ENCODE peak calls at places on chromosome 19, in eight cellular contexts. One of them, this sample, is unnamed.
A peak's percentile ranks its signal among the peaks of the same experiment; 100 is the strongest.

GRCh38 chr19:32130241-32130753 is 215.1 kb upstream of the ZNF507 start:
- DNase-seq in CD8-positive, alpha-beta T cell: no peak
- DNase-seq in GM23248: no peak
- DNase-seq in effector memory CD4-positive, alpha-beta T cell: no peak
- DNase-seq in CD4-positive, alpha-beta memory T cell: no peak
- DNase-seq in CD8-positive, alpha-beta memory T cell: no peak
- DNase-seq in gastrocnemius medialis: no peak
- DNase-seq in fibroblast of lung: no peak
- DNase-seq in this sample: no peak

GRCh38 chr19:46546194-46546896 is 50.7 kb upstream of the PNMA8B start:
- DNase-seq in CD8-positive, alpha-beta T cell: no peak
- DNase-seq in GM23248: peak; percentile 55
- DNase-seq in effector memory CD4-positive, alpha-beta T cell: no peak
- DNase-seq in CD4-positive, alpha-beta memory T cell: no peak
- DNase-seq in CD8-positive, alpha-beta memory T cell: no peak
- DNase-seq in gastrocnemius medialis: peak; percentile 22
- DNase-seq in fibroblast of lung: peak; percentile 49
- DNase-seq in this sample: peak; percentile 13

GRCh38 chr19:51258165-51258564 is 7.3 kb downstream of the SIGLECL1 start:
- DNase-seq in CD8-positive, alpha-beta T cell: no peak
- DNase-seq in GM23248: no peak
- DNase-seq in effector memory CD4-positive, alpha-beta T cell: no peak
- DNase-seq in CD4-positive, alpha-beta memory T cell: no peak
- DNase-seq in CD8-positive, alpha-beta memory T cell: no peak
- DNase-seq in gastrocnemius medialis: no peak
- DNase-seq in fibroblast of lung: no peak
- DNase-seq in this sample: no peak

GRCh38 chr19:12230751-12231733 is 63.6 kb downstream of the ZNF44 start:
- DNase-seq in CD8-positive, alpha-beta T cell: no peak
- DNase-seq in GM23248: peak; percentile 2
- DNase-seq in effector memory CD4-positive, alpha-beta T cell: no peak
- DNase-seq in CD4-positive, alpha-beta memory T cell: no peak
- DNase-seq in CD8-positive, alpha-beta memory T cell: no peak
- DNase-seq in gastrocnemius medialis: no peak
- DNase-seq in fibroblast of lung: no peak
- DNase-seq in this sample: no peak

GRCh38 chr19:1082165-1082927 is 12.8 kb downstream of the POLR2E start:
- DNase-seq in CD8-positive, alpha-beta T cell: peak; percentile 94
- DNase-seq in GM23248: peak; percentile 40
- DNase-seq in effector memory CD4-positive, alpha-beta T cell: peak; percentile 78
- DNase-seq in CD4-positive, alpha-beta memory T cell: peak; percentile 84
- DNase-seq in CD8-positive, alpha-beta memory T cell: peak; percentile 85
- DNase-seq in gastrocnemius medialis: no peak
- DNase-seq in fibroblast of lung: peak; percentile 18
- DNase-seq in this sample: no peak

GRCh38 chr19:42252365-42253244 is 2.3 kb downstream of the ERF start:
- DNase-seq in CD8-positive, alpha-beta T cell: no peak
- DNase-seq in GM23248: peak; percentile 87
- DNase-seq in effector memory CD4-positive, alpha-beta T cell: no peak
- DNase-seq in CD4-positive, alpha-beta memory T cell: no peak
- DNase-seq in CD8-positive, alpha-beta memory T cell: no peak
- DNase-seq in gastrocnemius medialis: peak; percentile 33
- DNase-seq in fibroblast of lung: peak; percentile 65
- DNase-seq in this sample: peak; percentile 63

GRCh38 chr19:17424743-17425365 is 5.0 kb downstream of the MVB12A start:
- DNase-seq in CD8-positive, alpha-beta T cell: peak; percentile 35
- DNase-seq in GM23248: peak; percentile 24
- DNase-seq in effector memory CD4-positive, alpha-beta T cell: no peak
- DNase-seq in CD4-positive, alpha-beta memory T cell: no peak
- DNase-seq in CD8-positive, alpha-beta memory T cell: peak; percentile 20
- DNase-seq in gastrocnemius medialis: no peak
- DNase-seq in fibroblast of lung: peak; percentile 36
- DNase-seq in this sample: no peak

GRCh38 chr19:29263305-29264080 is 50.5 kb upstream of the UQCRFS1 start:
- DNase-seq in CD8-positive, alpha-beta T cell: no peak
- DNase-seq in GM23248: peak; percentile 55
- DNase-seq in effector memory CD4-positive, alpha-beta T cell: no peak
- DNase-seq in CD4-positive, alpha-beta memory T cell: peak; percentile 38
- DNase-seq in CD8-positive, alpha-beta memory T cell: peak; percentile 16
- DNase-seq in gastrocnemius medialis: peak; percentile 44
- DNase-seq in fibroblast of lung: no peak
- DNase-seq in this sample: peak; percentile 27

GRCh38 chr19:10907925-10908324 is 20.5 kb downstream of the YIPF2 start:
- DNase-seq in CD8-positive, alpha-beta T cell: no peak
- DNase-seq in GM23248: no peak
- DNase-seq in effector memory CD4-positive, alpha-beta T cell: no peak
- DNase-seq in CD4-positive, alpha-beta memory T cell: no peak
- DNase-seq in CD8-positive, alpha-beta memory T cell: no peak
- DNase-seq in gastrocnemius medialis: no peak
- DNase-seq in fibroblast of lung: no peak
- DNase-seq in this sample: no peak

GRCh38 chr19:29620931-29621351 is 14.9 kb downstream of the POP4 start:
- DNase-seq in CD8-positive, alpha-beta T cell: peak; percentile 48
- DNase-seq in GM23248: no peak
- DNase-seq in effector memory CD4-positive, alpha-beta T cell: no peak
- DNase-seq in CD4-positive, alpha-beta memory T cell: no peak
- DNase-seq in CD8-positive, alpha-beta memory T cell: no peak
- DNase-seq in gastrocnemius medialis: no peak
- DNase-seq in fibroblast of lung: no peak
- DNase-seq in this sample: no peak

GRCh38 chr19:1827566-1828278 is 15.6 kb upstream of the ATP8B3 start:
- DNase-seq in CD8-positive, alpha-beta T cell: no peak
- DNase-seq in GM23248: no peak
- DNase-seq in effector memory CD4-positive, alpha-beta T cell: no peak
- DNase-seq in CD4-positive, alpha-beta memory T cell: no peak
- DNase-seq in CD8-positive, alpha-beta memory T cell: no peak
- DNase-seq in gastrocnemius medialis: no peak
- DNase-seq in fibroblast of lung: no peak
- DNase-seq in this sample: no peak

GRCh38 chr19:18421371-18421959 is 2.3 kb downstream of the SSBP4 start:
- DNase-seq in CD8-positive, alpha-beta T cell: no peak
- DNase-seq in GM23248: no peak
- DNase-seq in effector memory CD4-positive, alpha-beta T cell: no peak
- DNase-seq in CD4-positive, alpha-beta memory T cell: no peak
- DNase-seq in CD8-positive, alpha-beta memory T cell: no peak
- DNase-seq in gastrocnemius medialis: no peak
- DNase-seq in fibroblast of lung: no peak
- DNase-seq in this sample: no peak

GRCh38 chr19:14375582-14376291 is 5.5 kb upstream of the ADGRE5 start:
- DNase-seq in CD8-positive, alpha-beta T cell: no peak
- DNase-seq in GM23248: peak; percentile 33
- DNase-seq in effector memory CD4-positive, alpha-beta T cell: no peak
- DNase-seq in CD4-positive, alpha-beta memory T cell: no peak
- DNase-seq in CD8-positive, alpha-beta memory T cell: no peak
- DNase-seq in gastrocnemius medialis: peak; percentile 85
- DNase-seq in fibroblast of lung: no peak
- DNase-seq in this sample: no peak

GRCh38 chr19:15379996-15380647 is 535 bp upstream of the AKAP8 start:
- DNase-seq in CD8-positive, alpha-beta T cell: no peak
- DNase-seq in GM23248: peak; percentile 63
- DNase-seq in effector memory CD4-positive, alpha-beta T cell: no peak
- DNase-seq in CD4-positive, alpha-beta memory T cell: no peak
- DNase-seq in CD8-positive, alpha-beta memory T cell: no peak
- DNase-seq in gastrocnemius medialis: peak; percentile 38
- DNase-seq in fibroblast of lung: peak; percentile 46
- DNase-seq in this sample: no peak

GRCh38 chr19:41535029-41535622 is 40.8 kb upstream of the CEACAM21 start:
- DNase-seq in CD8-positive, alpha-beta T cell: no peak
- DNase-seq in GM23248: no peak
- DNase-seq in effector memory CD4-positive, alpha-beta T cell: no peak
- DNase-seq in CD4-positive, alpha-beta memory T cell: no peak
- DNase-seq in CD8-positive, alpha-beta memory T cell: no peak
- DNase-seq in gastrocnemius medialis: no peak
- DNase-seq in fibroblast of lung: no peak
- DNase-seq in this sample: no peak

GRCh38 chr19:52660981-52661380 is 22.8 kb upstream of the ZNF83 start:
- DNase-seq in CD8-positive, alpha-beta T cell: no peak
- DNase-seq in GM23248: no peak
- DNase-seq in effector memory CD4-positive, alpha-beta T cell: no peak
- DNase-seq in CD4-positive, alpha-beta memory T cell: no peak
- DNase-seq in CD8-positive, alpha-beta memory T cell: no peak
- DNase-seq in gastrocnemius medialis: no peak
- DNase-seq in fibroblast of lung: peak; percentile 66
- DNase-seq in this sample: no peak

GRCh38 chr19:5360003-5360820 is 19.6 kb upstream of the PTPRS start:
- DNase-seq in CD8-positive, alpha-beta T cell: no peak
- DNase-seq in GM23248: peak; percentile 52
- DNase-seq in effector memory CD4-positive, alpha-beta T cell: no peak
- DNase-seq in CD4-positive, alpha-beta memory T cell: no peak
- DNase-seq in CD8-positive, alpha-beta memory T cell: no peak
- DNase-seq in gastrocnemius medialis: no peak
- DNase-seq in fibroblast of lung: peak; percentile 64
- DNase-seq in this sample: no peak

GRCh38 chr19:48123907-48124675 is 13.5 kb upstream of the PLA2G4C start:
- DNase-seq in CD8-positive, alpha-beta T cell: no peak
- DNase-seq in GM23248: peak; percentile 81
- DNase-seq in effector memory CD4-positive, alpha-beta T cell: no peak
- DNase-seq in CD4-positive, alpha-beta memory T cell: no peak
- DNase-seq in CD8-positive, alpha-beta memory T cell: no peak
- DNase-seq in gastrocnemius medialis: no peak
- DNase-seq in fibroblast of lung: peak; percentile 91
- DNase-seq in this sample: no peak
- H3K36me3 ChIP-seq in CD8-positive, alpha-beta T cell: peaks cover 26% of the 10 kb centered on the region
- H3K36me3 ChIP-seq in GM23248: no peaks in the 10 kb centered on the region
- H3K36me3 ChIP-seq in effector memory CD4-positive, alpha-beta T cell: peaks cover 49% of the 10 kb centered on the region
- H3K36me3 ChIP-seq in CD4-positive, alpha-beta memory T cell: peaks cover 23% of the 10 kb centered on the region
- H3K36me3 ChIP-seq in CD8-positive, alpha-beta memory T cell: peaks cover 18% of the 10 kb centered on the region
- H3K36me3 ChIP-seq in gastrocnemius medialis: no peaks in the 10 kb centered on the region
- H3K36me3 ChIP-seq in fibroblast of lung: peaks cover 4% of the 10 kb centered on the region
- H3K36me3 ChIP-seq in this sample: no peaks in the 10 kb centered on the region

GRCh38 chr19:3576696-3577443 is 4.1 kb downstream of the HMG20B start:
- DNase-seq in CD8-positive, alpha-beta T cell: no peak
- DNase-seq in GM23248: peak; percentile 90
- DNase-seq in effector memory CD4-positive, alpha-beta T cell: no peak
- DNase-seq in CD4-positive, alpha-beta memory T cell: no peak
- DNase-seq in CD8-positive, alpha-beta memory T cell: no peak
- DNase-seq in gastrocnemius medialis: no peak
- DNase-seq in fibroblast of lung: peak; percentile 71
- DNase-seq in this sample: no peak
- H3K36me3 ChIP-seq in CD8-positive, alpha-beta T cell: no peaks in the 10 kb centered on the region
- H3K36me3 ChIP-seq in GM23248: no peaks in the 10 kb centered on the region
- H3K36me3 ChIP-seq in effector memory CD4-positive, alpha-beta T cell: no peaks in the 10 kb centered on the region
- H3K36me3 ChIP-seq in CD4-positive, alpha-beta memory T cell: no peaks in the 10 kb centered on the region
- H3K36me3 ChIP-seq in CD8-positive, alpha-beta memory T cell: no peaks in the 10 kb centered on the region
- H3K36me3 ChIP-seq in gastrocnemius medialis: no peaks in the 10 kb centered on the region
- H3K36me3 ChIP-seq in fibroblast of lung: peaks cover 10% of the 10 kb centered on the region
- H3K36me3 ChIP-seq in this sample: no peaks in the 10 kb centered on the region

GRCh38 chr19:56097306-56097705 is 23.8 kb downstream of the ZNF787 start:
- DNase-seq in CD8-positive, alpha-beta T cell: no peak
- DNase-seq in GM23248: no peak
- DNase-seq in effector memory CD4-positive, alpha-beta T cell: no peak
- DNase-seq in CD4-positive, alpha-beta memory T cell: no peak
- DNase-seq in CD8-positive, alpha-beta memory T cell: no peak
- DNase-seq in gastrocnemius medialis: no peak
- DNase-seq in fibroblast of lung: no peak
- DNase-seq in this sample: no peak

GRCh38 chr19:56096665-56097064 is 24.4 kb downstream of the ZNF787 start:
- DNase-seq in CD8-positive, alpha-beta T cell: no peak
- DNase-seq in GM23248: no peak
- DNase-seq in effector memory CD4-positive, alpha-beta T cell: no peak
- DNase-seq in CD4-positive, alpha-beta memory T cell: no peak
- DNase-seq in CD8-positive, alpha-beta memory T cell: no peak
- DNase-seq in gastrocnemius medialis: no peak
- DNase-seq in fibroblast of lung: no peak
- DNase-seq in this sample: no peak

GRCh38 chr19:56099638-56100539 is 21.2 kb downstream of the ZNF787 start:
- DNase-seq in CD8-positive, alpha-beta T cell: no peak
- DNase-seq in GM23248: no peak
- DNase-seq in effector memory CD4-positive, alpha-beta T cell: no peak
- DNase-seq in CD4-positive, alpha-beta memory T cell: no peak
- DNase-seq in CD8-positive, alpha-beta memory T cell: no peak
- DNase-seq in gastrocnemius medialis: no peak
- DNase-seq in fibroblast of lung: no peak
- DNase-seq in this sample: no peak

GRCh38 chr19:56098731-56099577 is 22.1 kb downstream of the ZNF787 start:
- DNase-seq in CD8-positive, alpha-beta T cell: no peak
- DNase-seq in GM23248: no peak
- DNase-seq in effector memory CD4-positive, alpha-beta T cell: no peak
- DNase-seq in CD4-positive, alpha-beta memory T cell: no peak
- DNase-seq in CD8-positive, alpha-beta memory T cell: no peak
- DNase-seq in gastrocnemius medialis: no peak
- DNase-seq in fibroblast of lung: no peak
- DNase-seq in this sample: no peak

DNA sequence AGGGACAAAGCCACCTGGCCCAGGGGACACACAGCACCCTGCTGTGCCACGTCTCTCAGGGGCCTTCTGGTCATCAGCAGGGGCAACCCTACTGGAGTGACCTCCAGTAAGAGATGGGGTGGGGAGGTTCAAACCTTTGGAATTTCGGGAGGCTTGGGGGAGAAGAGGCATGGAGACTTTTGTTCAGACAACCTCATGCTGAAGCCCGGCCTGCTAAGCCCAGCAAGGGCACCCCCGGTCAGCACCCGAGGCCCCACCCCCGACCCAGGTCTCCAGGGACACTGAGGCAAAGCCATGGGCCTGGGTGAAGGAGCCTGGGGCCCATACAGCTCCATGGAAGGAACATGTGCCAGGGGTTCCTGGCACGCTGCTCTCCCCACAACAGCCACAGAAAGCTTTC is 23.3 kb downstream of the ZNF787 start:
- DNase-seq in CD8-positive, alpha-beta T cell: no peak
- DNase-seq in GM23248: no peak
- DNase-seq in effector memory CD4-positive, alpha-beta T cell: no peak
- DNase-seq in CD4-positive, alpha-beta memory T cell: no peak
- DNase-seq in CD8-positive, alpha-beta memory T cell: no peak
- DNase-seq in gastrocnemius medialis: no peak
- DNase-seq in fibroblast of lung: no peak
- DNase-seq in this sample: no peak
- H3K36me3 ChIP-seq in CD8-positive, alpha-beta T cell: peaks cover 9% of the 10 kb centered on the region
- H3K36me3 ChIP-seq in GM23248: no peaks in the 10 kb centered on the region
- H3K36me3 ChIP-seq in effector memory CD4-positive, alpha-beta T cell: peaks cover 26% of the 10 kb centered on the region
- H3K36me3 ChIP-seq in CD4-positive, alpha-beta memory T cell: peaks cover 16% of the 10 kb centered on the region
- H3K36me3 ChIP-seq in CD8-positive, alpha-beta memory T cell: no peaks in the 10 kb centered on the region
- H3K36me3 ChIP-seq in gastrocnemius medialis: no peaks in the 10 kb centered on the region
- H3K36me3 ChIP-seq in fibroblast of lung: peaks cover 7% of the 10 kb centered on the region
- H3K36me3 ChIP-seq in this sample: no peaks in the 10 kb centered on the region

GRCh38 chr19:21595185-21595584 is 89.8 kb downstream of the ZNF429 start:
- DNase-seq in CD8-positive, alpha-beta T cell: no peak
- DNase-seq in GM23248: no peak
- DNase-seq in effector memory CD4-positive, alpha-beta T cell: no peak
- DNase-seq in CD4-positive, alpha-beta memory T cell: no peak
- DNase-seq in CD8-positive, alpha-beta memory T cell: no peak
- DNase-seq in gastrocnemius medialis: peak; percentile 50
- DNase-seq in fibroblast of lung: no peak
- DNase-seq in this sample: no peak
- H3K36me3 ChIP-seq in CD8-positive, alpha-beta T cell: no peaks in the 10 kb centered on the region
- H3K36me3 ChIP-seq in GM23248: no peaks in the 10 kb centered on the region
- H3K36me3 ChIP-seq in effector memory CD4-positive, alpha-beta T cell: no peaks in the 10 kb centered on the region
- H3K36me3 ChIP-seq in CD4-positive, alpha-beta memory T cell: no peaks in the 10 kb centered on the region
- H3K36me3 ChIP-seq in CD8-positive, alpha-beta memory T cell: no peaks in the 10 kb centered on the region
- H3K36me3 ChIP-seq in gastrocnemius medialis: no peaks in the 10 kb centered on the region
- H3K36me3 ChIP-seq in fibroblast of lung: no peaks in the 10 kb centered on the region
- H3K36me3 ChIP-seq in this sample: no peaks in the 10 kb centered on the region

GRCh38 chr19:49799271-49799797 is 13.8 kb downstream of the FUZ start:
- DNase-seq in CD8-positive, alpha-beta T cell: no peak
- DNase-seq in GM23248: no peak
- DNase-seq in effector memory CD4-positive, alpha-beta T cell: no peak
- DNase-seq in CD4-positive, alpha-beta memory T cell: no peak
- DNase-seq in CD8-positive, alpha-beta memory T cell: no peak
- DNase-seq in gastrocnemius medialis: no peak
- DNase-seq in fibroblast of lung: no peak
- DNase-seq in this sample: no peak
- H3K36me3 ChIP-seq in CD8-positive, alpha-beta T cell: peaks cover 42% of the 10 kb centered on the region
- H3K36me3 ChIP-seq in GM23248: peaks cover 25% of the 10 kb centered on the region
- H3K36me3 ChIP-seq in effector memory CD4-positive, alpha-beta T cell: peaks cover 74% of the 10 kb centered on the region
- H3K36me3 ChIP-seq in CD4-positive, alpha-beta memory T cell: peaks cover 55% of the 10 kb centered on the region
- H3K36me3 ChIP-seq in CD8-positive, alpha-beta memory T cell: peaks cover 20% of the 10 kb centered on the region
- H3K36me3 ChIP-seq in gastrocnemius medialis: no peaks in the 10 kb centered on the region
- H3K36me3 ChIP-seq in fibroblast of lung: peaks cover 42% of the 10 kb centered on the region
- H3K36me3 ChIP-seq in this sample: peaks cover 13% of the 10 kb centered on the region

This sample was measured in tibial nerve.